ENCODE peak calls at places on chromosome 20, in six cellular contexts. W is esophagus muscularis mucosa, H is activated T-cell treated with anti-CD3 and anti-CD28 coated beads for 1 hour, P is mesendoderm, E is globus pallidus, M is naive B cell. S is an unnamed sample.

GRCh38 chr20:1835531-1835930 is 59.7 kb upstream of the SIRPA start:
- DNase-seq in W (no peak), H (no peak), P (no peak), E (no peak), M (no peak), S (no peak)

GRCh38 chr20:24785141-24785924 is 163.7 kb upstream of the CST7 start:
- DNase-seq in W (no peak), H (no peak), P (no peak), E (no peak), M (no peak), S (no peak)

GRCh38 chr20:14992961-14993360 is 655.5 kb upstream of the FLRT3 start:
- DNase-seq in W (no peak), H (no peak), P (no peak), E (no peak), M (no peak), S (no peak)

GRCh38 chr20:14512856-14513255 is 175.4 kb upstream of the FLRT3 start:
- DNase-seq in W (no peak), H (no peak), P (no peak), E (no peak), M (no peak), S (no peak)

GRCh38 chr20:13425401-13425800 is 204.3 kb downstream of the ISM1 start:
- DNase-seq in W (no peak), H (no peak), P (no peak), E (no peak), M (no peak), S (no peak)

GRCh38 chr20:54475334-54476287 is at the start of gene DOK5:
- DNase-seq in W (peak; percentile 91), H (no peak), P (peak; percentile 71), E (peak; percentile 44), M (no peak), S (no peak)

GRCh38 chr20:2162125-2162822 is 60.6 kb downstream of the STK35 start:
- DNase-seq in W (no peak), H (no peak), P (no peak), E (peak; percentile 41), M (no peak), S (no peak)

GRCh38 chr20:11826334-11826733 is 91.4 kb upstream of the BTBD3 start:
- DNase-seq in W (no peak), H (no peak), P (no peak), E (peak; percentile 32), M (no peak), S (no peak)

GRCh38 chr20:33415948-33416347 is 14.6 kb upstream of the CDK5RAP1 start:
- DNase-seq in W (no peak), H (no peak), P (peak; percentile 60), E (peak; percentile 59), M (no peak), S (no peak)

S was measured in CD4-positive, alpha-beta T cell.